ENCODE peak calls at places on chromosomes 3 and 15, in six cellular contexts. One of them, this sample, is unnamed.

GRCh38 chr3:155815030-155815429 is 9.0 kb upstream of the C3orf33 start:
- DNase-seq in PC-9: no peak
- DNase-seq in heart left ventricle: no peak
- DNase-seq in fibroblast of pulmonary artery: no peak
- DNase-seq in Caco-2: no peak
- DNase-seq in HepG2: no peak
- DNase-seq in this sample: no peak

GRCh38 chr15:81765816-81766215 is 280.0 kb downstream of the MEX3B start:
- DNase-seq in PC-9: no peak
- DNase-seq in heart left ventricle: no peak
- DNase-seq in fibroblast of pulmonary artery: no peak
- DNase-seq in Caco-2: no peak
- DNase-seq in HepG2: no peak
- DNase-seq in this sample: no peak

GRCh38 chr15:62896380-62896866 is 146.1 kb upstream of the TPM1 start:
- DNase-seq in PC-9: peak
- DNase-seq in heart left ventricle: no peak
- DNase-seq in fibroblast of pulmonary artery: peak
- DNase-seq in Caco-2: peak
- DNase-seq in HepG2: peak
- DNase-seq in this sample: no peak

GRCh38 chr3:192812736-192813383 is 85.5 kb upstream of the FGF12 start:
- DNase-seq in PC-9: peak
- DNase-seq in heart left ventricle: no peak
- DNase-seq in fibroblast of pulmonary artery: peak
- DNase-seq in Caco-2: no peak
- DNase-seq in HepG2: peak
- DNase-seq in this sample: peak

GRCh38 chr15:91956026-91956723 is 102.7 kb downstream of the SLCO3A1 start:
- DNase-seq in PC-9: no peak
- DNase-seq in heart left ventricle: peak
- DNase-seq in fibroblast of pulmonary artery: peak
- DNase-seq in Caco-2: no peak
- DNase-seq in HepG2: no peak
- DNase-seq in this sample: peak

GRCh38 chr3:81910244-81910852 is 148.9 kb upstream of the GBE1 start:
- DNase-seq in PC-9: no peak
- DNase-seq in heart left ventricle: no peak
- DNase-seq in fibroblast of pulmonary artery: peak
- DNase-seq in Caco-2: no peak
- DNase-seq in HepG2: peak
- DNase-seq in this sample: peak

GRCh38 chr15:40591310-40591845 is 2.7 kb upstream of the KNL1 start:
- DNase-seq in PC-9: no peak
- DNase-seq in heart left ventricle: no peak
- DNase-seq in fibroblast of pulmonary artery: no peak
- DNase-seq in Caco-2: no peak
- DNase-seq in HepG2: peak
- DNase-seq in this sample: no peak

GRCh38 chr15:93087825-93088199 is 1.2 kb downstream of the RGMA start:
- DNase-seq in PC-9: peak
- DNase-seq in heart left ventricle: peak
- DNase-seq in fibroblast of pulmonary artery: peak
- DNase-seq in Caco-2: peak
- DNase-seq in HepG2: peak
- DNase-seq in this sample: peak

GRCh38 chr3:38731522-38731921 is 82.0 kb upstream of the SCN5A start:
- DNase-seq in PC-9: no peak
- DNase-seq in heart left ventricle: no peak
- DNase-seq in fibroblast of pulmonary artery: peak
- DNase-seq in Caco-2: no peak
- DNase-seq in HepG2: no peak
- DNase-seq in this sample: peak

GRCh38 chr3:133023301-133023830 is 14.8 kb upstream of the TMEM108 start:
- DNase-seq in PC-9: no peak
- DNase-seq in heart left ventricle: no peak
- DNase-seq in fibroblast of pulmonary artery: no peak
- DNase-seq in Caco-2: no peak
- DNase-seq in HepG2: no peak
- DNase-seq in this sample: no peak

GRCh38 chr15:45050587-45050986 is 27.6 kb downstream of the SORD start:
- DNase-seq in PC-9: no peak
- DNase-seq in heart left ventricle: no peak
- DNase-seq in fibroblast of pulmonary artery: no peak
- DNase-seq in Caco-2: no peak
- DNase-seq in HepG2: no peak
- DNase-seq in this sample: no peak

GRCh38 chr3:197331131-197331530 is 32.7 kb upstream of the DLG1 start:
- DNase-seq in PC-9: no peak
- DNase-seq in heart left ventricle: no peak
- DNase-seq in fibroblast of pulmonary artery: no peak
- DNase-seq in Caco-2: no peak
- DNase-seq in HepG2: peak
- DNase-seq in this sample: peak

GRCh38 chr3:56689303-56689702 is 6.2 kb upstream of the TASOR start:
- DNase-seq in PC-9: no peak
- DNase-seq in heart left ventricle: no peak
- DNase-seq in fibroblast of pulmonary artery: no peak
- DNase-seq in Caco-2: no peak
- DNase-seq in HepG2: peak
- DNase-seq in this sample: no peak

GRCh38 chr15:92638709-92639365 is 16.7 kb downstream of the FAM174B start:
- DNase-seq in PC-9: peak
- DNase-seq in heart left ventricle: no peak
- DNase-seq in fibroblast of pulmonary artery: no peak
- DNase-seq in Caco-2: no peak
- DNase-seq in HepG2: no peak
- DNase-seq in this sample: no peak

GRCh38 chr3:133474251-133474801 is 74.5 kb downstream of the BFSP2 start:
- DNase-seq in PC-9: no peak
- DNase-seq in heart left ventricle: peak
- DNase-seq in fibroblast of pulmonary artery: peak
- DNase-seq in Caco-2: no peak
- DNase-seq in HepG2: no peak
- DNase-seq in this sample: peak

GRCh38 chr3:33911525-33912322 is 113.3 kb downstream of the PDCD6IP start:
- DNase-seq in PC-9: no peak
- DNase-seq in heart left ventricle: no peak
- DNase-seq in fibroblast of pulmonary artery: peak
- DNase-seq in Caco-2: no peak
- DNase-seq in HepG2: no peak
- DNase-seq in this sample: peak

GRCh38 chr15:101623367-101624304 is 28.5 kb downstream of the TM2D3 start:
- DNase-seq in PC-9: no peak
- DNase-seq in heart left ventricle: no peak
- DNase-seq in fibroblast of pulmonary artery: no peak
- DNase-seq in Caco-2: no peak
- DNase-seq in HepG2: no peak
- DNase-seq in this sample: no peak

GRCh38 chr3:101635954-101636798 is 40.8 kb downstream of the ZBTB11 start:
- DNase-seq in PC-9: peak
- DNase-seq in heart left ventricle: peak
- DNase-seq in fibroblast of pulmonary artery: peak
- DNase-seq in Caco-2: peak
- DNase-seq in HepG2: peak
- DNase-seq in this sample: peak

GRCh38 chr15:40471105-40471777 is 457 bp downstream of the CHST14 start:
- DNase-seq in PC-9: no peak
- DNase-seq in heart left ventricle: no peak
- DNase-seq in fibroblast of pulmonary artery: no peak
- DNase-seq in Caco-2: no peak
- DNase-seq in HepG2: no peak
- DNase-seq in this sample: no peak

GRCh38 chr3:170739410-170739809 is 130.6 kb downstream of the RPL22L1 start:
- DNase-seq in PC-9: no peak
- DNase-seq in heart left ventricle: no peak
- DNase-seq in fibroblast of pulmonary artery: no peak
- DNase-seq in Caco-2: no peak
- DNase-seq in HepG2: no peak
- DNase-seq in this sample: no peak

GRCh38 chr3:184600685-184601377 is 39.2 kb downstream of the EPHB3 start:
- DNase-seq in PC-9: peak
- DNase-seq in heart left ventricle: no peak
- DNase-seq in fibroblast of pulmonary artery: no peak
- DNase-seq in Caco-2: no peak
- DNase-seq in HepG2: no peak
- DNase-seq in this sample: no peak

GRCh38 chr3:190183121-190183520 is 62.4 kb upstream of the P3H2 start:
- DNase-seq in PC-9: no peak
- DNase-seq in heart left ventricle: no peak
- DNase-seq in fibroblast of pulmonary artery: peak
- DNase-seq in Caco-2: no peak
- DNase-seq in HepG2: no peak
- DNase-seq in this sample: peak

GRCh38 chr3:278300-279064 is 81.9 kb downstream of the CHL1 start:
- DNase-seq in PC-9: no peak
- DNase-seq in heart left ventricle: no peak
- DNase-seq in fibroblast of pulmonary artery: no peak
- DNase-seq in Caco-2: no peak
- DNase-seq in HepG2: no peak
- DNase-seq in this sample: no peak

GRCh38 chr15:70575251-70576227 is 187.8 kb downstream of the UACA start:
- DNase-seq in PC-9: no peak
- DNase-seq in heart left ventricle: no peak
- DNase-seq in fibroblast of pulmonary artery: no peak
- DNase-seq in Caco-2: no peak
- DNase-seq in HepG2: no peak
- DNase-seq in this sample: peak

DNA sequence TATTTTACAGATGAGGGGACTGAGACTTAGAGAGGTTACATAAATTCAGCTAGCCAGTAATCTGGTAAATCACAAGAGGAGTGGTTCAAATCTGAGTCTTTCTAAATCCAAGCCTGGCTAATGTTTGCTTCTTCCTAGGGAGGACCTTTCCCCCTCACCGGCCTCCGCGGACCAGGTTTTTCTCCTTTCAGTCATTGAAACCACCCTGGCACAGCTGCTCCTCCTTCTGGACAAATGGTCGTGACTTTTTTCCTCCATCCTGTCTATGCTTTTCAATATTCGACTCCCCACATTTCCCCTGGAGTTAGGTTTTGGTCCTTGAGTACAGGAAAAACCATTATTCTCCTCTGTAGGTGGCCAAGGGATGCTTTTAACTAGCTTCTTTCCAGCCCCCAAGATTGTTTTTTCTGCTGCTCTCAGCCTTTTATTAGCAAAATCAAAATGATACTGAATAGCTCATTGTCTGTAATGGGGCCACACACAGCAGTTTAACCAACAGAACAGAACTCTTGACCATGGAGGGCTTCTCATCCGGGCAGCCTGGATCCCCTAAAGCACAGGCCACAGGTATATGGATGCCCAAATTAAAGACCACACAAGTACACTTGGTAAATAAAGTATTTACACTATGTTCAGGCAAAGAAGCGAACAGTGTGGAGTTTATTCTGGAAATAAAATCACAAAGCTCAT is 85.9 kb upstream of the KLHL25 start:
- DNase-seq in PC-9: no peak
- DNase-seq in heart left ventricle: no peak
- DNase-seq in fibroblast of pulmonary artery: no peak
- DNase-seq in Caco-2: no peak
- DNase-seq in HepG2: no peak
- DNase-seq in this sample: no peak
- TF ChIP-seq CTCF in PC-9: no peak
- TF ChIP-seq CTCF in heart left ventricle: no peak
- TF ChIP-seq CTCF in fibroblast of pulmonary artery: no peak
- TF ChIP-seq CTCF in Caco-2: no peak
- TF ChIP-seq CTCF in HepG2: no peak
- TF ChIP-seq CTCF in this sample: no peak

DNA sequence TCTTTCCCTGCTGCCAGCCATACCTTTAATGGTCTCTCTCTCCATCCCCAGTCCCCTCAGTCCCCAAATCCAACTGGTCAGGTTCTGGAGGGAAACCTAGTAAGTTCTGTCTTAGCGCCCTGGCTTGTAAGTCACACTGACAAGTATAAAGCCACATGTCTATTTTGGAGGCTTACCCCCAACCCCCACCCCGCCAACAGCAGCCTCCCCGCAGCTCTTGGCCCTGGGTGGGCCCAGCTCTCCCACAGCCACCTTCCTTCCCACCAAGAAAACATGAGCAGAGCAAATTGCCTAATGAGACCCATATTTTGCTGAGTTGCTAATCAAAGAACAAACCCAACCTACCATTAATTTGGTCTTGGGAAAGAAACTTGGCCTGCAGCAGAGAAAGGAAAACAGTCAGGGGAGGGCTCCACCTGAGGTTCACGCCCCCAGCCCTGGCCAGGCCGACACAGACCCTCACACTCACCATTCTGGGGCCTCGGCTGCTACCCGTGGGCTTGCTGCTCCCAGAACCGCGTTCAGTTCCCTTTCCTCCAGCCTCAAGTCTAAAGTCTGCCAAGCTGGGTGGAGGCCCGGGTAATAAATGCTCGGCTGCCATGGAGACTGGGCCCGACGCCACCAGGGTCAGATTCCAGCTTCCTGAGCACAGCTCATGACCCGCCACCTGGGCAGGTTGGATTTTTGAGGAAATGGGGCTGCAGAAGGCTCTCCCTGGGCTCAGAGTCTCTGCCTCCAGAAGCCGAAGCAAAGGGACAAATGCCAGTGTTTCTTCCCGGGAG is at the start of gene CALML4:
- DNase-seq in PC-9: no peak
- DNase-seq in heart left ventricle: peak
- DNase-seq in fibroblast of pulmonary artery: peak
- DNase-seq in Caco-2: peak
- DNase-seq in HepG2: peak
- DNase-seq in this sample: peak
- H3K4me3 ChIP-seq in PC-9: no peak
- H3K4me3 ChIP-seq in heart left ventricle: peak
- H3K4me3 ChIP-seq in fibroblast of pulmonary artery: no peak
- H3K4me3 ChIP-seq in Caco-2: peak
- H3K4me3 ChIP-seq in HepG2: peak
- H3K4me3 ChIP-seq in this sample: no peak

GRCh38 chr15:68366314-68366713 is 65.6 kb downstream of the ITGA11 start:
- DNase-seq in PC-9: no peak
- DNase-seq in heart left ventricle: no peak
- DNase-seq in fibroblast of pulmonary artery: no peak
- DNase-seq in Caco-2: no peak
- DNase-seq in HepG2: no peak
- DNase-seq in this sample: no peak
- TF ChIP-seq CTCF in PC-9: no peak
- TF ChIP-seq CTCF in heart left ventricle: no peak
- TF ChIP-seq CTCF in fibroblast of pulmonary artery: no peak
- TF ChIP-seq CTCF in Caco-2: no peak
- TF ChIP-seq CTCF in HepG2: peak
- TF ChIP-seq CTCF in this sample: no peak

DNA sequence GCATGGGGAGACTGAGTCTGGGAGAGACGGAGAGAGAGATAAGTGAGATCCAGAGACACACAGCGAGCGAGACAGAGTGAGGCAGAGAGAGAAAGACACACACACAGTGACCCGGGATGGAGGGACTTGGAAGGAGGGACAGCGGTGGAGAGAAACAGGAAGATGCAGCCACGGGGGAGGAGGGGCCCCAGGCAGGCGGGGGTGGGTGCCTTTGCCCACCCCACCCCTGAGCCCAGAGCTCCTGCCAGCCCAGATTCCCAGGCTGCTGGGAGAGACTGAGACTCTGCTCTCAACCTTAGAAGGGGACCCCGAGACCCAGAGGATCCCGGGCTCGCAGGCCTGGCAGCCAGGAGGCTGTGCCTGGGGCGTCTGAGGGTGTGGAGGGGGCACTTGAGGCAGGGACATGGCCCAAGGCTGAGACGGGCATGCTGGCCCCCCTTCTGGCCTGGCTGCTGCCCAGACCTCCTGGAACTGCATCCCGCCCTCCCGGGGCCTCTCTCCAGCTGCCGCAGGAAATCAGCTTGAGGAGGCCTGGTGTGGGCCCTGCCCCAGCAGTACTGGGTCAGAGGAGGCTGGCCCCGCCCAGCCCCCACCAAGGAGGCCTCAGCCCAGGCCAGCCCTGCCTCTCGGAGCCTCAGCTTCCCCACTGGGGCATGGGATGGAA is 18.1 kb downstream of the H1-8 start:
- DNase-seq in PC-9: no peak
- DNase-seq in heart left ventricle: peak
- DNase-seq in fibroblast of pulmonary artery: peak
- DNase-seq in Caco-2: no peak
- DNase-seq in HepG2: no peak
- DNase-seq in this sample: peak
- H3K4me3 ChIP-seq in PC-9: no peak
- H3K4me3 ChIP-seq in heart left ventricle: no peak
- H3K4me3 ChIP-seq in fibroblast of pulmonary artery: no peak
- H3K4me3 ChIP-seq in Caco-2: no peak
- H3K4me3 ChIP-seq in HepG2: no peak
- H3K4me3 ChIP-seq in this sample: peak